ENCODE peak calls at places on chromosome 18, in five cellular contexts. R, V, U, K and B are unnamed samples.

GRCh38 chr18:41642756-41643155 is 312.3 kb upstream of the PIK3C3 start:
- DNase-seq in K (no peak), V (peak; percentile 26), U (no peak), R (no peak), B (no peak)

GRCh38 chr18:6150481-6150880 is 255.2 kb upstream of the TMEM200C start:
- DNase-seq in R (no peak), U (no peak), V (no peak), K (no peak), B (no peak)

GRCh38 chr18:42860011-42860410 is 255.5 kb downstream of the RIT2 start:
- DNase-seq in K (no peak), U (no peak), V (peak; percentile 40), R (no peak), B (no peak)

GRCh38 chr18:14921547-14921946 is 173.6 kb downstream of the ANKRD30B start:
- DNase-seq in R (peak; percentile 60), U (no peak), K (no peak), V (no peak), B (no peak)

GRCh38 chr18:61541673-61542072 is 208.4 kb downstream of the CDH20 start:
- DNase-seq in R (peak; percentile 32), U (no peak), V (no peak), K (no peak), B (no peak)

GRCh38 chr18:8785261-8785660 is 79.9 kb downstream of the MTCL1 start:
- DNase-seq in U (no peak), R (no peak), K (no peak), V (no peak), B (no peak)

GRCh38 chr18:13178976-13179375 is 39.6 kb upstream of the LDLRAD4 start:
- DNase-seq in K (no peak), V (peak; percentile 82), R (no peak), U (no peak), B (no peak)

GRCh38 chr18:62784966-62785413 is 69.6 kb downstream of the PHLPP1 start:
- DNase-seq in K (peak; percentile 15), V (peak; percentile 80), U (no peak), R (no peak), B (peak; percentile 21)

GRCh38 chr18:28073658-28074057 is 103.3 kb downstream of the CDH2 start:
- DNase-seq in V (no peak), K (no peak), U (no peak), R (no peak), B (no peak)

GRCh38 chr18:2192562-2192961 is 378.7 kb downstream of the METTL4 start:
- DNase-seq in K (no peak), V (no peak), U (no peak), R (no peak), B (no peak)

GRCh38 chr18:49857708-49858107 is 44.4 kb upstream of the ACAA2 start:
- DNase-seq in V (no peak), K (peak; percentile 27), R (no peak), U (no peak), B (no peak)

GRCh38 chr18:46291149-46291548 is 187.0 kb downstream of the HAUS1 start:
- DNase-seq in V (no peak), K (no peak), U (no peak), R (no peak), B (no peak)

GRCh38 chr18:3015851-3016250 is 2.9 kb upstream of the LPIN2 start:
- DNase-seq in K (no peak), R (no peak), U (no peak), V (no peak), B (no peak)

GRCh38 chr18:5058768-5059539 is 138.1 kb downstream of the AKAIN1 start:
- DNase-seq in K (no peak), U (no peak), V (no peak), R (no peak), B (peak; percentile 41)

GRCh38 chr18:74498712-74499629 is 2.8 kb downstream of the CNDP2 start:
- DNase-seq in R (no peak), U (no peak), K (no peak), V (peak; percentile 17), B (peak; percentile 52)

GRCh38 chr18:77088977-77089795 is 43.4 kb downstream of the MBP start:
- DNase-seq in V (no peak), R (no peak), U (no peak), K (no peak), B (no peak)

GRCh38 chr18:25005602-25006375 is 346.2 kb downstream of the ZNF521 start:
- DNase-seq in V (peak; percentile 34), U (no peak), K (no peak), R (no peak), B (no peak)

GRCh38 chr18:45962461-45962860 is 4.7 kb downstream of the EPG5 start:
- DNase-seq in K (no peak), R (no peak), V (peak; percentile 94), U (no peak), B (no peak)

GRCh38 chr18:26133652-26134051 is at the start of gene PSMA8:
- DNase-seq in R (no peak), V (no peak), K (peak; percentile 17), U (no peak), B (peak; percentile 32)

GRCh38 chr18:48948112-48949050 is 2.4 kb downstream of the SMAD7 start:
- DNase-seq in V (peak; percentile 83), U (no peak), R (peak; percentile 75), K (peak; percentile 88), B (no peak)

GRCh38 chr18:35193313-35193712 is 47.5 kb upstream of the ZNF397 start:
- DNase-seq in U (no peak), V (no peak), R (no peak), K (no peak), B (no peak)

GRCh38 chr18:48767090-48767670 is 183.6 kb downstream of the SMAD7 start:
- DNase-seq in R (no peak), U (no peak), K (no peak), V (peak; percentile 14), B (no peak)

GRCh38 chr18:21391074-21391673 is 149.1 kb downstream of the GREB1L start:
- DNase-seq in R (no peak), K (no peak), V (peak; percentile 79), U (no peak), B (no peak)

GRCh38 chr18:36127866-36128845 is 984 bp downstream of the SLC39A6 start:
- DNase-seq in K (peak; percentile 55), R (peak; percentile 34), V (peak; percentile 47), U (no peak), B (no peak)

GRCh38 chr18:66757946-66758345 is 154.1 kb upstream of the CDH19 start:
- DNase-seq in K (no peak), R (no peak), U (no peak), V (peak; percentile 55), B (no peak)

GRCh38 chr18:74570266-74570665 is 27.4 kb upstream of the ZNF407 start:
- DNase-seq in R (no peak), K (no peak), V (no peak), U (no peak), B (no peak)

GRCh38 chr18:46856975-46857374 is 60.3 kb downstream of the PIAS2 start:
- DNase-seq in U (no peak), V (peak; percentile 7), R (no peak), K (no peak), B (no peak)

GRCh38 chr18:6543330-6543908 is 128.7 kb upstream of the L3MBTL4 start:
- DNase-seq in V (peak; percentile 31), U (no peak), K (peak; percentile 42), R (no peak), B (no peak)

GRCh38 chr18:68925268-68925667 is 127.4 kb downstream of the CCDC102B start:
- DNase-seq in R (no peak), V (no peak), K (peak; percentile 33), U (no peak), B (no peak)

GRCh38 chr18:21110667-21111350 is 804 bp downstream of the ROCK1 start:
- DNase-seq in V (peak; percentile 54), U (no peak), K (no peak), R (peak; percentile 31), B (peak; percentile 72)

GRCh38 chr18:43398601-43399000 is 121.3 kb upstream of the SYT4 start:
- DNase-seq in R (no peak), U (no peak), V (no peak), K (no peak), B (no peak)

GRCh38 chr18:47244041-47244440 is 7.4 kb downstream of the SKOR2 start:
- DNase-seq in U (no peak), R (no peak), V (no peak), K (no peak), B (no peak)

GRCh38 chr18:7784171-7784570 is 217.1 kb downstream of the PTPRM start:
- DNase-seq in K (peak; percentile 9), R (no peak), V (peak; percentile 21), U (no peak), B (no peak)

GRCh38 chr18:13585379-13586153 is 140.8 kb downstream of the FAM210A start:
- DNase-seq in U (no peak), K (no peak), R (no peak), V (no peak), B (no peak)

GRCh38 chr18:45775241-45775676 is 50.2 kb upstream of the SIGLEC15 start:
- DNase-seq in R (no peak), V (peak; percentile 83), U (peak; percentile 96), K (peak; percentile 13), B (peak; percentile 81)

DNA sequence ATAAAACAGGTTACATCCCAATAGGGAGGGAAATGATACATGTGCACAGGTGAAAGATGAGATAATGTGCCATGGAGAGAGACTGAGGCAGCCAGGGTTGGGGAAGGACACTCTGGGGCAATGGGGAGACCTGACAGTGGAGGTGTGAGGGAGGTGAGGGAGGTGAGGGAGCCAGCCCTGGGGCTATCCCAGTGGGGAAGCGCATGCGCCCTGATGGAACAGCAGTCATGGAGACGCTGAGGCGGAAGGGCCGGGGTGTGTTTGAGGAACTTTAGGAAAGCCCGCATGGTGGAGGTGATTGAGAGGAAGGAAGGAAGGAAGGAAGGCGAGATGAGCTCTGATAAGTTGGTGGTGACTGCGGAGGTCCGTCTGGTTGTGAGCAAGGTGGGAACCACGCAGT is 66.5 kb downstream of the CABLES1 start:
- DNase-seq in R (no peak), U (no peak), K (no peak), V (no peak), B (no peak)
- H3K4me3 ChIP-seq in R (no peak overlapping the region), U (no peak overlapping the region), K (no peak overlapping the region), V (no peak overlapping the region), B (no peak overlapping the region)

GRCh38 chr18:11124054-11124453 is 25.3 kb downstream of the PIEZO2 start:
- DNase-seq in K (no peak), V (no peak), U (no peak), R (no peak), B (no peak)
- H3K9me3 ChIP-seq in K (no peaks in the 10 kb centered on the region), V (no peaks in the 10 kb centered on the region), U (peaks cover 7% of the 10 kb centered on the region), R (no peaks in the 10 kb centered on the region), B (no peaks in the 10 kb centered on the region)

DNA sequence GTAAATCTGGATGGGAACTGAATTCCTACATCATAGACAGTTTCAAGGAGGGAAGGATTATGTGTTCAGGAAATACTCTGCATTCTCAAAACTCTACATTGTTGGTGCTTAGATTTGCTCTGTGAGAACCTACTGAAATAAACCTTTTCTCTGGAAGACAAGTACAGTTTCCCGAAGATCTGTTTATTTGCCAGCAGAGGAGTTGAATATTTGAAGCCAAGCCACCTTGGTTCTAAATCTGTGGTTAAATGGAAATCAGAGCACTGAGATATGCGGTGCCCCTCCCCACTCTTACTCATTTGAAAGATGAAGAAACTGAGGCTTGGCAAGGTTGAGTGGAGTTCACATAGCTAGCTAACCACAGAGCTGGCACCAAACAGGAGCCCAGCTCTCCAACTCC is 146.3 kb upstream of the CTAGE1 start:
- DNase-seq in U (no peak), R (no peak), K (no peak), V (peak; percentile 98), B (no peak)
- H3K4me3 ChIP-seq in U (no peak overlapping the region), R (no peak overlapping the region), K (no peak overlapping the region), V (no peak overlapping the region), B (no peak overlapping the region)

GRCh38 chr18:78410094-78410786 is 569.4 kb upstream of the SALL3 start:
- DNase-seq in R (no peak), V (no peak), K (no peak), U (no peak), B (no peak)
- H3K9me3 ChIP-seq in R (no peaks in the 10 kb centered on the region), V (no peaks in the 10 kb centered on the region), K (no peaks in the 10 kb centered on the region), U (no peaks in the 10 kb centered on the region), B (no peaks in the 10 kb centered on the region)